ENCODE peak calls at places on chromosomes 12 and 14, in seven cellular contexts. H, R, O, D, Z, W and N are unnamed samples. For H3K4me1, the result is how much of the 10 kb centered on the place peaks cover.

GRCh38 chr12:107632246-107632645 is 53.4 kb upstream of the PWP1 start:
- DNase-seq in H (no peak), R (no peak), O (no peak), D (no peak), Z (no peak), W (no peak), N (no peak)

GRCh38 chr12:53725824-53726223 is 1.4 kb downstream of the CALCOCO1 start:
- DNase-seq in H (no peak), R (no peak), O (no peak), D (peak), Z (peak), W (no peak), N (no peak)

GRCh38 chr12:78002878-78003277 is 172.2 kb downstream of the NAV3 start:
- DNase-seq in H (peak), R (no peak), O (no peak), D (no peak), Z (no peak), W (no peak), N (no peak)

GRCh38 chr14:50957296-50957695 is 13.0 kb upstream of the PYGL start:
- DNase-seq in H (no peak), R (no peak), O (no peak), D (no peak), Z (no peak), W (no peak), N (no peak)

GRCh38 chr14:71355324-71356201 is 448.3 kb downstream of the PCNX1 start:
- DNase-seq in H (no peak), R (no peak), O (no peak), D (peak), Z (no peak), W (peak), N (no peak)

GRCh38 chr14:79967453-79967852 is 243.9 kb downstream of the DIO2 start:
- DNase-seq in H (no peak), R (no peak), O (no peak), D (no peak), Z (no peak), W (no peak), N (no peak)

GRCh38 chr12:57795354-57795753 is 12.8 kb downstream of the TSFM start:
- DNase-seq in H (no peak), R (no peak), O (no peak), D (no peak), Z (no peak), W (no peak), N (no peak)

GRCh38 chr12:80218925-80219714 is 119.8 kb downstream of the OTOGL start:
- DNase-seq in H (no peak), R (no peak), O (no peak), D (no peak), Z (no peak), W (no peak), N (no peak)

GRCh38 chr14:90508536-90509254 is 111.9 kb downstream of the CALM1 start:
- DNase-seq in H (no peak), R (peak), O (no peak), D (no peak), Z (peak), W (no peak), N (no peak)

GRCh38 chr14:61218765-61219164 is 62.4 kb downstream of the TMEM30B start:
- DNase-seq in H (no peak), R (no peak), O (no peak), D (no peak), Z (no peak), W (peak), N (no peak)

GRCh38 chr14:77372304-77372841 is 4.5 kb downstream of the TMED8 start:
- DNase-seq in H (peak), R (no peak), O (no peak), D (no peak), Z (no peak), W (no peak), N (no peak)

GRCh38 chr12:60120199-60120598 is 524.4 kb downstream of the SLC16A7 start:
- DNase-seq in H (no peak), R (no peak), O (no peak), D (no peak), Z (no peak), W (no peak), N (no peak)

GRCh38 chr14:22070119-22070982 is 396.7 kb upstream of the OR4E1 start:
- DNase-seq in H (peak), R (no peak), O (peak), D (no peak), Z (peak), W (peak), N (peak)

GRCh38 chr14:68020999-68021663 is 201.6 kb downstream of the RAD51B start:
- DNase-seq in H (no peak), R (no peak), O (no peak), D (no peak), Z (no peak), W (no peak), N (no peak)

GRCh38 chr12:120709976-120710804 is at the start of gene UNC119B:
- DNase-seq in H (peak), R (peak), O (peak), D (peak), Z (peak), W (peak), N (peak)

GRCh38 chr14:93207468-93208308 is 632 bp downstream of the UBR7 start:
- DNase-seq in H (peak), R (peak), O (peak), D (peak), Z (peak), W (peak), N (peak)

GRCh38 chr14:46048127-46048526 is 603.5 kb downstream of the RPL10L start:
- DNase-seq in H (peak), R (no peak), O (no peak), D (no peak), Z (no peak), W (peak), N (peak)

GRCh38 chr12:51449569-51450246 is 25.1 kb downstream of the SLC4A8 start:
- DNase-seq in H (no peak), R (no peak), O (no peak), D (no peak), Z (no peak), W (no peak), N (no peak)

GRCh38 chr14:98022541-98023520 is 1225.6 kb downstream of the VRK1 start:
- DNase-seq in H (no peak), R (no peak), O (no peak), D (no peak), Z (no peak), W (peak), N (peak)

GRCh38 chr12:39937119-39937518 is 168.8 kb downstream of the SLC2A13 start:
- DNase-seq in H (no peak), R (no peak), O (no peak), D (no peak), Z (peak), W (no peak), N (no peak)

GRCh38 chr14:77128414-77128891 is 13.1 kb downstream of the ZDHHC22 start:
- DNase-seq in H (no peak), R (no peak), O (no peak), D (no peak), Z (no peak), W (no peak), N (peak)

GRCh38 chr14:36227802-36228201 is 51.3 kb upstream of the PTCSC3 start:
- DNase-seq in H (no peak), R (no peak), O (no peak), D (no peak), Z (peak), W (no peak), N (no peak)

GRCh38 chr14:22497671-22498093 is 91.3 kb downstream of the DAD1 start:
- DNase-seq in H (no peak), R (no peak), O (no peak), D (no peak), Z (no peak), W (no peak), N (no peak)

GRCh38 chr14:94907626-94908261 is 137.8 kb upstream of the GSC start:
- DNase-seq in H (no peak), R (no peak), O (no peak), D (peak), Z (no peak), W (peak), N (peak)

GRCh38 chr14:38860530-38860929 is 242.5 kb downstream of the SEC23A start:
- DNase-seq in H (no peak), R (no peak), O (no peak), D (no peak), Z (no peak), W (no peak), N (no peak)

GRCh38 chr12:48031135-48031960 is 27.1 kb upstream of the COL2A1 start:
- DNase-seq in H (no peak), R (no peak), O (no peak), D (no peak), Z (no peak), W (peak), N (peak)

GRCh38 chr14:49363926-49364751 is 222.0 kb downstream of the RPS29 start:
- DNase-seq in H (no peak), R (no peak), O (no peak), D (no peak), Z (no peak), W (no peak), N (no peak)

GRCh38 chr12:119020377-119021360 is 39.3 kb downstream of the SRRM4 start:
- DNase-seq in H (peak), R (peak), O (peak), D (no peak), Z (peak), W (peak), N (peak)

GRCh38 chr14:71776463-71777359 is 155.5 kb upstream of the RGS6 start:
- DNase-seq in H (no peak), R (no peak), O (peak), D (no peak), Z (no peak), W (peak), N (peak)

GRCh38 chr12:79988368-79988767 is 53.5 kb upstream of the PPP1R12A start:
- DNase-seq in H (no peak), R (no peak), O (no peak), D (no peak), Z (no peak), W (no peak), N (no peak)

GRCh38 chr12:27434673-27435565 is 11.6 kb upstream of the SMCO2 start:
- DNase-seq in H (peak), R (no peak), O (peak), D (no peak), Z (no peak), W (peak), N (peak)

GRCh38 chr14:69699743-69700309 is 67.1 kb upstream of the SRSF5 start:
- DNase-seq in H (no peak), R (no peak), O (no peak), D (no peak), Z (no peak), W (no peak), N (no peak)

GRCh38 chr12:98644433-98644711 is 216 bp downstream of the IKBIP start:
- DNase-seq in H (no peak), R (no peak), O (no peak), D (no peak), Z (no peak), W (no peak), N (peak)

GRCh38 chr14:64114166-64114565 is 180.0 kb downstream of the ESR2 start:
- DNase-seq in H (no peak), R (no peak), O (no peak), D (peak), Z (peak), W (peak), N (peak)
- TF ChIP-seq CTCF in H (no peak), R (no peak), O (no peak), D (no peak), Z (no peak), W (no peak), N (no peak)

GRCh38 chr14:99573000-99573330 is 31.0 kb downstream of the CCDC85C start:
- DNase-seq in H (peak), R (no peak), O (no peak), D (no peak), Z (no peak), W (no peak), N (no peak)
- H3K4me1 ChIP-seq in H (under half), R (under half), O (under half), D (under half), Z (half or more), W (half or more), N (half or more)

DNA sequence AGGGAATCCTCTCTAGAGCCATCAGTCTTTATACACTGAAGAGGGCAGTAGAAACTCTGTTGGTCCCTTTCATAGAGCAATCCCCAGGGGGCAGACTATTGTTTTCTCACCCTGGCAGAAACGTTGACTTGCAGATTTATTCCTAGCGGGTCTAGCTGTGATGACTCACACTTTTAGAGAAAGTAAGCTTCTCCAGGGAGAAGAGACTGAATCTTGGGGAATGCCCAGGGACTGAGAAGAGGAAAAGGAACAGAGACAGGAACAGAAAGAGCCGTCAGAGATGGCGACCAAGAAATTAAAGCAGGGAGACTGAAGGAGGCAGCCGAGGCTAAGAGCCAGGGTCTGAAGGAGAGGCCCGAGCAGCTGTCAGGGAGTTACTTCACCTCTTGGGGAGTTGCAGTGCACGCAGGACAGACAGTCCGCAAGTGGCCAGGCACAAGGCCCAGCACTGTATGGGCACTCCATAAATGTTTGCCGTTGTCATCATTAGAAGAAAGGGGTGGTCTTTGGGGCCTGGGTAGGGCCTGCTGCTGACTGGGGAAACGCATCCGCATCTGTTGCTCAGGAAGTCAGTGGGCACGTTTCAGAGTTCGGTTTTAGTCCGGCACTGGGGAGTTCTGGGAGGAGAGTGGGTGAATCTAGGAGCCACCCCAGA is 13.0 kb downstream of the PLEKHG6 start:
- DNase-seq in H (peak), R (peak), O (peak), D (no peak), Z (no peak), W (peak), N (peak)
- H3K4me3 ChIP-seq in H (peak), R (no peak), O (no peak), D (no peak), Z (no peak), W (peak), N (peak)

GRCh38 chr12:63223128-63223527 is 72.1 kb upstream of the AVPR1A start:
- DNase-seq in H (no peak), R (no peak), O (no peak), D (no peak), Z (no peak), W (no peak), N (no peak)
- TF ChIP-seq CTCF in H (no peak), R (no peak), O (no peak), D (no peak), Z (no peak), W (no peak), N (no peak)

DNA sequence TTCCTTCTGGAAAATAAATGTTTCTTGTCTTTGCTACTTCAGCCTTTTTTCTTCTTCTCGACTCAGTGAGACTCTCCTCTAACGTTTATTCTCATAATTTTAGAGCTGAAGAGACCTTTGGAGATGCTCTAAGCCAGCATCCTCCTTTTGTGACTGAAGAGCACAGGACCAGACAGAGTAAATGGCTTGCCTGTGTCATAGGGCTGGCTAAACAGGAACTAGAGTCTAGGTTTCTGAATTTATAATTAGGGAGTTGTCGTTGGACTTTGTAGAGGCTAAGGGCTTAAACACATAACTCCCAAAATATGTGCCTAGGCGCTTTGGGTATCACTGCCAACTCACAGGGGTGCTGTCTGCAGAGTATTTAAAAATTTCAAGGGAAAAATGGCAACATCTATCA is 98.5 kb downstream of the FGD4 start:
- DNase-seq in H (peak), R (no peak), O (no peak), D (no peak), Z (no peak), W (no peak), N (no peak)
- H3K4me1 ChIP-seq in H (half or more), R (under half), O (under half), D (under half), Z (under half), W (under half), N (under half)

GRCh38 chr14:21023174-21023573 is 1.7 kb downstream of the NDRG2 start:
- DNase-seq in H (no peak), R (no peak), O (no peak), D (no peak), Z (no peak), W (no peak), N (no peak)
- H3K4me3 ChIP-seq in H (no peak), R (no peak), O (no peak), D (peak), Z (no peak), W (no peak), N (no peak)

GRCh38 chr14:74491952-74492351 is 1.2 kb downstream of the NPC2 start:
- DNase-seq in H (peak), R (no peak), O (no peak), D (no peak), Z (peak), W (peak), N (peak)
- TF ChIP-seq CTCF in H (peak), R (no peak), O (peak), D (no peak), Z (no peak), W (peak), N (peak)

DNA sequence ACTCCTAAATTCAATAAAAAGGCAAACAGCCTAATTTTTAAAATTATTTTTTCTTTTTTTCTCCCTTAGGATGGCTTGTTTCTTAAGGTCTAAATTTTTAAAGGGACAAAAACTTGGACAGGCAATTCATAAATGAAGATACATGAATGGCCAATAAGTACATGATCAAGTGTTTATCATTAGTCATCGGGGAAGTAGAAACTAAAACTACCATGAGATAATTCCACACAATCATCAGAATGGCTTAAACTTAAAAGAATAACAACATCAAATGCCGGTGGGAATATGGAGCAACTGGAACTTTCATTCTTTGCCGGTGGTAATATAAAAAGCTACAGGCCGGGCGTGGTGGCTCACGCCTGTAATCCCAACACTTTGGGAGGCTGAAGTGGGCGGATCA is 29.1 kb downstream of the MOK start:
- DNase-seq in H (no peak), R (no peak), O (no peak), D (no peak), Z (no peak), W (no peak), N (no peak)
- H3K4me1 ChIP-seq in H (under half), R (under half), O (under half), D (under half), Z (under half), W (under half), N (under half)

DNA sequence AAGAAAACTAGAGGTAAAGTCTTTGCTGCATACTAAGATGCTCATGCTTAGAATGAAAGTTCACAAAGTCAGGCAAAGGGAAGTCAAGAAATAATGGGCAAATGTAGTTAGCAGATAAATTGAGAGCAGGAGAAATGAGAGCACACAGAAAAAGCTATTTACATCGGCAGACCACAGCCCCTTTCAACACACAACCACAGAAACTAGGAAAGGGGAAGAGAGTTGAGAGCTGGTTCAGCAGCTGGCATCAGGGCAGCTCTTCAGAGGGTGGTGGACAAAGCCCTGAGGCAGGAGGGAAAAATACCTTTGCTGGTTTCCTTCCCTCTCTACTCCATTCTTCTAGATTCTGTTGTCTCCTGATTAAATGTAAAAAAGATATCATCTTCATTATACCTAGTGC is 95.4 kb upstream of the ANO4 start:
- DNase-seq in H (peak), R (no peak), O (no peak), D (no peak), Z (no peak), W (no peak), N (no peak)
- H3K4me3 ChIP-seq in H (no peak), R (no peak), O (no peak), D (no peak), Z (no peak), W (no peak), N (no peak)

DNA sequence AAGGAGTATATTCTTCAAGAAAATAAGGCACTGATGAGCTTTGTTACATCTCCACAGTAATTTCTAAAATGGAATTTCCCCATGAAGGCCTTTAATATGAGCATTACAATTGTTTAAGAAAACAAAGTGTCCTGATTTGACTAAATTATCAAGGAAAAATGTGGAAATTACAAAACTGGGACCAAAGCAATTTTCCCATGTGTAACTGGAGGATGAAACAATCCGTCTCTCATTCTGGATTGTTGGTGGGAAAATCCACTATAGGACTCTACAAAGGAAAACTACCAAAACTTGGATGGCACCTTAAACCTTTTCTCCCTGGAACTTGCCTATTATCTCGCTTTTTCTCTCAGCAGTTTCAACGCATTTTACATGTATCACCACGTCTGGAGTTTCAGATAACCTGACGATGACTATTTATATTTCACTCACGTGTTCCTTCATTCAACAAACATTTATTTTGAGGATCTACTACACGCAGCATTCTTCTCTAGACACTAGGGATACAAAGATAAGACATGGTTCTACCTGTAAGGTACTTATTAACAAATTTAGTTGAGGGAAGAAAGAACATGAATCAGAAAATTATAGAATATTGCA is 92.0 kb upstream of the EEA1 start:
- DNase-seq in H (no peak), R (no peak), O (no peak), D (no peak), Z (no peak), W (no peak), N (peak)
- TF ChIP-seq CTCF in H (no peak), R (no peak), O (no peak), D (no peak), Z (no peak), W (no peak), N (no peak)